ENCODE peak calls at places on chromosomes 11 and 22, in ten cellular contexts. B is psoas muscle; M is activated CD4-positive, alpha-beta T cell treated with anti-CD3 and anti-CD28 coated beads for 24 hours; P is COLO829; G is LHCN-M2; D is iPS DF 6.9; J is midbrain; K is NCI-H510A treated with DMSO at 0.1 percent for 48 hours; X is neural crest cell; Q is progenitor cell of endocrine pancreas. F is an unnamed sample.

GRCh38 chr11:27672836-27673464 is 27.3 kb downstream of the BDNF start:
- DNase-seq in B (no peak), M (no peak), P (no peak), G (peak), D (no peak), J (no peak), K (no peak), X (no peak), Q (no peak), F (no peak)

GRCh38 chr11:104467414-104467813 is 303.5 kb upstream of the PDGFD start:
- DNase-seq in B (no peak), M (no peak), P (peak), G (no peak), D (no peak), J (no peak), K (no peak), X (no peak), Q (no peak), F (no peak)

GRCh38 chr22:31347251-31348008 is 1.3 kb upstream of the PATZ1 start:
- DNase-seq in B (peak), M (peak), P (peak), G (peak), D (no peak), J (peak), K (peak), X (peak), Q (peak), F (peak)

GRCh38 chr11:65663634-65664200 is 1.0 kb upstream of the RELA start:
- DNase-seq in B (peak), M (no peak), P (peak), G (peak), D (no peak), J (peak), K (no peak), X (no peak), Q (no peak), F (no peak)

GRCh38 chr11:41955635-41956400 is 496.4 kb upstream of the LRRC4C start:
- DNase-seq in B (no peak), M (no peak), P (no peak), G (no peak), D (no peak), J (no peak), K (no peak), X (no peak), Q (no peak), F (no peak)

GRCh38 chr11:64629796-64630562 is 39.0 kb downstream of the SLC22A12 start:
- DNase-seq in B (no peak), M (no peak), P (no peak), G (no peak), D (no peak), J (no peak), K (no peak), X (no peak), Q (peak), F (no peak)

GRCh38 chr22:31342389-31343125 is 3.6 kb downstream of the PATZ1 start:
- DNase-seq in B (no peak), M (no peak), P (no peak), G (no peak), D (no peak), J (no peak), K (no peak), X (peak), Q (no peak), F (no peak)

GRCh38 chr11:63536669-63537292 is at the start of gene PLAAT4:
- DNase-seq in B (no peak), M (no peak), P (peak), G (peak), D (no peak), J (peak), K (no peak), X (no peak), Q (no peak), F (peak)

GRCh38 chr22:26656896-26657851 is at the start of gene MIAT:
- DNase-seq in B (peak), M (peak), P (no peak), G (no peak), D (no peak), J (peak), K (peak), X (peak), Q (no peak), F (peak)

GRCh38 chr11:132423266-132423665 is 1052.9 kb downstream of the NTM start:
- DNase-seq in B (no peak), M (no peak), P (no peak), G (peak), D (no peak), J (no peak), K (peak), X (no peak), Q (no peak), F (no peak)

GRCh38 chr22:28414017-28414416 is 265.6 kb downstream of the TTC28 start:
- DNase-seq in B (no peak), M (no peak), P (no peak), G (no peak), D (no peak), J (no peak), K (no peak), X (no peak), Q (no peak), F (no peak)

GRCh38 chr11:103652013-103652412 is 384.4 kb upstream of the DDI1 start:
- DNase-seq in B (no peak), M (no peak), P (no peak), G (peak), D (no peak), J (no peak), K (no peak), X (no peak), Q (no peak), F (no peak)

GRCh38 chr11:61000426-61000825 is 28.9 kb downstream of the CD6 start:
- DNase-seq in B (no peak), M (no peak), P (no peak), G (no peak), D (no peak), J (no peak), K (no peak), X (no peak), Q (no peak), F (no peak)

GRCh38 chr11:697028-697491 is 1.4 kb downstream of the TMEM80 start:
- DNase-seq in B (no peak), M (no peak), P (no peak), G (peak), D (no peak), J (peak), K (no peak), X (no peak), Q (no peak), F (peak)

GRCh38 chr11:72352859-72353551 is 81.3 kb downstream of the CLPB start:
- DNase-seq in B (no peak), M (no peak), P (peak), G (peak), D (no peak), J (no peak), K (no peak), X (peak), Q (no peak), F (peak)

GRCh38 chr11:28146123-28146751 is 38.0 kb downstream of the METTL15 start:
- DNase-seq in B (no peak), M (no peak), P (peak), G (peak), D (no peak), J (no peak), K (no peak), X (no peak), Q (no peak), F (no peak)

GRCh38 chr22:46058591-46059519 is 81.9 kb upstream of the WNT7B start:
- DNase-seq in B (peak), M (no peak), P (no peak), G (peak), D (no peak), J (no peak), K (no peak), X (no peak), Q (no peak), F (no peak)

GRCh38 chr11:97617031-97617430 is 1227.2 kb downstream of the JRKL start:
- DNase-seq in B (no peak), M (no peak), P (no peak), G (no peak), D (no peak), J (no peak), K (no peak), X (no peak), Q (no peak), F (no peak)

GRCh38 chr22:47605441-47605840 is 843.0 kb downstream of the TBC1D22A start:
- DNase-seq in B (no peak), M (no peak), P (no peak), G (no peak), D (no peak), J (no peak), K (no peak), X (no peak), Q (no peak), F (no peak)

GRCh38 chr22:31241200-31241599 is 29.1 kb downstream of the LIMK2 start:
- DNase-seq in B (no peak), M (no peak), P (no peak), G (no peak), D (no peak), J (no peak), K (no peak), X (no peak), Q (no peak), F (no peak)

GRCh38 chr22:27994481-27995331 is 75.7 kb upstream of the PITPNB start:
- DNase-seq in B (peak), M (no peak), P (no peak), G (no peak), D (no peak), J (no peak), K (no peak), X (no peak), Q (no peak), F (no peak)

GRCh38 chr11:335779-336665 is 15.4 kb upstream of the IFITM3 start:
- DNase-seq in B (peak), M (no peak), P (no peak), G (peak), D (no peak), J (peak), K (no peak), X (no peak), Q (no peak), F (no peak)

GRCh38 chr11:117193130-117194020 is 5.8 kb upstream of the TAGLN start:
- DNase-seq in B (peak), M (no peak), P (no peak), G (no peak), D (no peak), J (no peak), K (no peak), X (no peak), Q (no peak), F (no peak)

GRCh38 chr11:134015541-134015940 is 53.3 kb upstream of the JAM3 start:
- DNase-seq in B (no peak), M (no peak), P (no peak), G (no peak), D (no peak), J (no peak), K (no peak), X (no peak), Q (no peak), F (no peak)

GRCh38 chr22:17633217-17633997 is 4.9 kb upstream of the ATP6V1E1 start:
- DNase-seq in B (no peak), M (no peak), P (peak), G (peak), D (no peak), J (no peak), K (no peak), X (no peak), Q (no peak), F (no peak)

GRCh38 chr11:33651555-33651954 is 49.1 kb downstream of the C11orf91 start:
- DNase-seq in B (no peak), M (no peak), P (no peak), G (no peak), D (no peak), J (no peak), K (no peak), X (no peak), Q (no peak), F (no peak)

GRCh38 chr11:22416462-22416861 is 78.3 kb downstream of the SLC17A6 start:
- DNase-seq in B (no peak), M (no peak), P (no peak), G (no peak), D (no peak), J (no peak), K (no peak), X (no peak), Q (no peak), F (no peak)

GRCh38 chr11:122108192-122108799 is 7.7 kb downstream of the BLID start:
- DNase-seq in B (no peak), M (no peak), P (peak), G (peak), D (no peak), J (peak), K (no peak), X (peak), Q (no peak), F (peak)

GRCh38 chr22:26416670-26417270 is 12.3 kb upstream of the ASPHD2 start:
- DNase-seq in B (no peak), M (no peak), P (no peak), G (peak), D (no peak), J (no peak), K (no peak), X (no peak), Q (no peak), F (no peak)

GRCh38 chr11:19869466-19869865 is 156.8 kb downstream of the NAV2 start:
- DNase-seq in B (no peak), M (no peak), P (no peak), G (no peak), D (no peak), J (no peak), K (peak), X (no peak), Q (no peak), F (no peak)

GRCh38 chr11:128841461-128842072 is 25.5 kb downstream of the KCNJ1 start:
- DNase-seq in B (no peak), M (no peak), P (no peak), G (no peak), D (no peak), J (no peak), K (no peak), X (no peak), Q (no peak), F (no peak)

GRCh38 chr11:29310016-29310415 is 706.8 kb downstream of the KCNA4 start:
- DNase-seq in B (no peak), M (no peak), P (peak), G (peak), D (no peak), J (no peak), K (no peak), X (no peak), Q (no peak), F (no peak)

GRCh38 chr22:46867106-46867505 is 104.7 kb downstream of the TBC1D22A start:
- DNase-seq in B (no peak), M (no peak), P (no peak), G (peak), D (no peak), J (no peak), K (no peak), X (no peak), Q (no peak), F (no peak)

GRCh38 chr11:103898065-103898464 is 138.4 kb upstream of the DDI1 start:
- DNase-seq in B (no peak), M (no peak), P (no peak), G (no peak), D (no peak), J (no peak), K (no peak), X (no peak), Q (no peak), F (no peak)

F was measured in GM20000.